ENCODE peak calls at places on chromosomes 13 and 19, in five cellular contexts. L, Q, C, F and I are unnamed samples.

GRCh38 chr13:65606622-65607021 is 1623.5 kb downstream of the PCDH9 start:
- DNase-seq in C (peak), F (no peak), Q (no peak), L (peak), I (no peak)

GRCh38 chr13:43567608-43568007 is 219.2 kb downstream of the ENOX1 start:
- DNase-seq in Q (no peak), F (no peak), C (peak), L (peak), I (no peak)

GRCh38 chr13:111480976-111481375 is 160.5 kb downstream of the TEX29 start:
- DNase-seq in C (no peak), F (no peak), Q (no peak), L (no peak), I (no peak)

GRCh38 chr13:58960909-58961308 is 1202.8 kb downstream of the DIAPH3 start:
- DNase-seq in F (no peak), C (peak), Q (no peak), L (peak), I (no peak)

GRCh38 chr13:41546372-41547252 is 89.3 kb downstream of the RGCC start:
- DNase-seq in Q (no peak), C (peak), L (peak), F (no peak), I (no peak)

GRCh38 chr13:94054159-94054558 is 425.3 kb downstream of the DCT start:
- DNase-seq in L (no peak), F (no peak), Q (no peak), C (no peak), I (no peak)

GRCh38 chr13:41040584-41041334 is 20.6 kb upstream of the WBP4 start:
- DNase-seq in F (no peak), Q (no peak), L (peak), C (peak), I (no peak)

GRCh38 chr19:39873385-39873784 is 27.2 kb upstream of the FBL start:
- DNase-seq in Q (no peak), C (no peak), F (no peak), L (no peak), I (no peak)

GRCh38 chr19:19637523-19638251 is 5.8 kb downstream of the GMIP start:
- DNase-seq in L (no peak), F (no peak), C (no peak), Q (peak), I (no peak)

GRCh38 chr19:33047422-33047821 is 17.3 kb downstream of the RHPN2 start:
- DNase-seq in L (no peak), F (peak), C (no peak), Q (peak), I (no peak)

GRCh38 chr13:83941669-83942335 is 59.5 kb upstream of the SLITRK1 start:
- DNase-seq in Q (peak), L (no peak), F (no peak), C (no peak), I (peak)
- H2BK120ac ChIP-seq in Q (no peak), L (peak), F (peak), C (no peak), I (no peak)

DNA sequence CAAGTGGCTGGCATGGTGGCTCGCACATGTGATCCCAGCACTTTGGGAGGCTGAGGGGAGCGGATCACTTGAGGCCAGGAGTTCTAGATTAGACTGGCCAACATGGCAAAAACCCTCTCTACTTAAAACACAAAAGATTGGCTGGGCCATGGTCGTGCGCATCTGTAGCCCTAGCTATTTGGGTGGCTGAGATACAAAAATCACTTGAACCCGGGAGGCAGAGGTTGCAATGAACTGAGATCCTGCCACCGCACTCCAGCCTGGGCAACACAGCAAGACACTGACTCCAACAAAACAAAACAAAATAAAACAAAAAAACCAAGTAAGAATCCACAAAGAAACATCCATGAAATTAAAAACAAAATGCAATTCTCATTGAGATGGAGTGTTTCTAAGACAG is 630.6 kb downstream of the UQCRFS1 start:
- DNase-seq in L (no peak), C (no peak), F (no peak), Q (no peak), I (no peak)
- H3K18ac ChIP-seq in L (no peak), C (no peak), F (no peak), Q (no peak), I (no peak)

DNA sequence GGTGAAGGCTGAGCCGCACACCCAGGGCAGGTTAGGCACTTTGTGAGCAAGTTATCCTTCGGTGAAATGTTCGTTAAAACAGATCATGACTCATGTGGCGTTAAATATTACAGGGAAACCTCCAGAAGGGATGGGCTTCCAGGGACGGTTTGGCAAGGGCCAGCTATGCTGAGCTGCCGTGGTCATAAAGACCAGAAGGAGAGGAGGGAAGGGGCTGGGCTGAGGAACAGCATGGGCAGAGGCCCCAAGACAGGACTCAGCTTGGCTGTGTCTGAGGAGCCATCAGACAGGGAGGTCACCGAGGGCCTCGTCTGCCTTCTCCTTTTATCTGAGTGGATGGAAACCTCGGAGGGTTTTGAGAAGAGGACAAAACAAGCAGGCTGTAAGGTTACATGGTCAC is 47.5 kb downstream of the ATP11A start:
- DNase-seq in F (no peak), L (no peak), Q (no peak), C (no peak), I (no peak)
- H2BK120ac ChIP-seq in F (no peak), L (no peak), Q (no peak), C (no peak), I (no peak)

GRCh38 chr19:8005534-8006256 is at the start of gene ELAVL1:
- DNase-seq in L (peak), Q (peak), F (peak), C (peak), I (peak)
- H3K18ac ChIP-seq in L (no peak), Q (peak), F (peak), C (peak), I (peak)

DNA sequence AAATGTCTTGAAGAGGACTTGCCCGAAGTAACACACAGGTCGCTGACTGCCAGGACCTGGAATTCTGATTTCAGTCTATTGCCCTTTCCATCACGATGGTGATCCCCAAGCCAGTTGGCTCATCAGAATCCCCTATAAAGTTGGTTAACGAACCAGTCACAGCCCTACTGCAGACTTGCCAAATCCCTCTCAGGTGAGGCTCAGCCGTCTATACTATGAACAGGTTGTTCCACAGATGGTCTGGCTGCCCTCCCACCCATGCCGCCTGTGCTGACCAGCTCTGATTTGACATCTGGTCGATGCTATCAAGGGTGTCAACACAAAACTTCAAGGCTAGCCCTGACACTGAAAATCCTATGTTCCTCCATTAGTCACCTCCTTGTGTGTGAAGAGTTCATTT is 90.0 kb downstream of the RNASEH2B start:
- DNase-seq in L (no peak), C (no peak), Q (no peak), F (no peak), I (no peak)
- H2BK120ac ChIP-seq in L (no peak), C (no peak), Q (no peak), F (no peak), I (no peak)

GRCh38 chr19:30719991-30720329 is 347.8 kb downstream of the ZNF536 start:
- DNase-seq in C (peak), Q (peak), L (no peak), F (no peak), I (no peak)
- H3K18ac ChIP-seq in C (no peak), Q (peak), L (no peak), F (no peak), I (peak)